ENCODE peak calls at places on chromosomes 2 and 18, in five cellular contexts. One of them, this sample, is unnamed.

GRCh38 chr18:42052137-42052708 is 97.2 kb downstream of the PIK3C3 start:
- DNase-seq in GM23338: peak
- DNase-seq in Panc1: no peak
- DNase-seq in breast epithelium: no peak
- DNase-seq in K562: no peak
- DNase-seq in this sample: no peak

GRCh38 chr2:74843371-74844298 is 9.7 kb downstream of the HK2 start:
- DNase-seq in GM23338: no peak
- DNase-seq in Panc1: no peak
- DNase-seq in breast epithelium: no peak
- DNase-seq in K562: no peak
- DNase-seq in this sample: no peak

GRCh38 chr2:171810409-171810993 is 83.5 kb downstream of the SLC25A12 start:
- DNase-seq in GM23338: no peak
- DNase-seq in Panc1: no peak
- DNase-seq in breast epithelium: no peak
- DNase-seq in K562: no peak
- DNase-seq in this sample: no peak

GRCh38 chr2:133092571-133092970 is 422.6 kb upstream of the LYPD1 start:
- DNase-seq in GM23338: no peak
- DNase-seq in Panc1: no peak
- DNase-seq in breast epithelium: no peak
- DNase-seq in K562: no peak
- DNase-seq in this sample: no peak

GRCh38 chr18:48720655-48721025 is 181.8 kb downstream of the CTIF start:
- DNase-seq in GM23338: no peak
- DNase-seq in Panc1: no peak
- DNase-seq in breast epithelium: no peak
- DNase-seq in K562: no peak
- DNase-seq in this sample: no peak

GRCh38 chr2:36371963-36372391 is 16.4 kb downstream of the CRIM1 start:
- DNase-seq in GM23338: peak
- DNase-seq in Panc1: no peak
- DNase-seq in breast epithelium: no peak
- DNase-seq in K562: no peak
- DNase-seq in this sample: no peak

GRCh38 chr2:227402959-227403358 is 15.2 kb upstream of the SCYGR1 start:
- DNase-seq in GM23338: no peak
- DNase-seq in Panc1: no peak
- DNase-seq in breast epithelium: no peak
- DNase-seq in K562: no peak
- DNase-seq in this sample: no peak

GRCh38 chr2:11833601-11834000 is 87.2 kb downstream of the LPIN1 start:
- DNase-seq in GM23338: no peak
- DNase-seq in Panc1: no peak
- DNase-seq in breast epithelium: no peak
- DNase-seq in K562: no peak
- DNase-seq in this sample: peak

GRCh38 chr2:10400568-10400977 is 47.6 kb downstream of the ODC1 start:
- DNase-seq in GM23338: no peak
- DNase-seq in Panc1: no peak
- DNase-seq in breast epithelium: no peak
- DNase-seq in K562: no peak
- DNase-seq in this sample: no peak

GRCh38 chr2:221671515-221671914 is 99.4 kb upstream of the EPHA4 start:
- DNase-seq in GM23338: no peak
- DNase-seq in Panc1: no peak
- DNase-seq in breast epithelium: no peak
- DNase-seq in K562: no peak
- DNase-seq in this sample: no peak

GRCh38 chr2:237171396-237171795 is 85.7 kb downstream of the COPS8 start:
- DNase-seq in GM23338: peak
- DNase-seq in Panc1: peak
- DNase-seq in breast epithelium: no peak
- DNase-seq in K562: no peak
- DNase-seq in this sample: peak
- TF ChIP-seq POLR2AphosphoS5 in GM23338: no peak
- TF ChIP-seq POLR2AphosphoS5 in Panc1: no peak
- TF ChIP-seq POLR2AphosphoS5 in breast epithelium: peak
- TF ChIP-seq POLR2AphosphoS5 in K562: no peak
- TF ChIP-seq POLR2AphosphoS5 in this sample: no peak

GRCh38 chr2:203708846-203709815 is 2.7 kb downstream of the CD28 start:
- DNase-seq in GM23338: no peak
- DNase-seq in Panc1: no peak
- DNase-seq in breast epithelium: no peak
- DNase-seq in K562: no peak
- DNase-seq in this sample: no peak

GRCh38 chr2:203705184-203705583 is 1.3 kb upstream of the CD28 start:
- DNase-seq in GM23338: no peak
- DNase-seq in Panc1: no peak
- DNase-seq in breast epithelium: no peak
- DNase-seq in K562: no peak
- DNase-seq in this sample: no peak

GRCh38 chr2:203710211-203710610 is 3.8 kb downstream of the CD28 start:
- DNase-seq in GM23338: no peak
- DNase-seq in Panc1: no peak
- DNase-seq in breast epithelium: no peak
- DNase-seq in K562: no peak
- DNase-seq in this sample: no peak

GRCh38 chr2:203707530-203707929 is 1.1 kb downstream of the CD28 start:
- DNase-seq in GM23338: no peak
- DNase-seq in Panc1: no peak
- DNase-seq in breast epithelium: no peak
- DNase-seq in K562: no peak
- DNase-seq in this sample: no peak

DNA sequence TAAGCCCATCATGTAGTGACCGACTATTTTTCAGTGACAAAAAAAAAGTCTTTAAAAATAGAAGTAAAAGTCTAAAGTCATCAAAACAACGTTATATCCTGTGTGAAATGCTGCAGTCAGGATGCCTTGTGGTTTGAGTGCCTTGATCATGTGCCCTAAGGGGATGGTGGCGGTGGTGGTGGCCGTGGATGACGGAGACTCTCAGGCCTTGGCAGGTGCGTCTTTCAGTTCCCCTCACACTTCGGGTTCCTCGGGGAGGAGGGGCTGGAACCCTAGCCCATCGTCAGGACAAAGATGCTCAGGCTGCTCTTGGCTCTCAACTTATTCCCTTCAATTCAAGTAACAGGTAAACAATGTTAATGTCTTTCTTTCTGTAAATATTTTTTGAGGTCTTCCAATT is at the start of gene CD28:
- DNase-seq in GM23338: no peak
- DNase-seq in Panc1: no peak
- DNase-seq in breast epithelium: no peak
- DNase-seq in K562: no peak
- DNase-seq in this sample: no peak
- TF ChIP-seq POLR2AphosphoS5 in GM23338: no peak
- TF ChIP-seq POLR2AphosphoS5 in Panc1: no peak
- TF ChIP-seq POLR2AphosphoS5 in breast epithelium: no peak
- TF ChIP-seq POLR2AphosphoS5 in K562: no peak
- TF ChIP-seq POLR2AphosphoS5 in this sample: no peak

GRCh38 chr2:100800910-100801309 is 19.0 kb upstream of the NPAS2 start:
- DNase-seq in GM23338: no peak
- DNase-seq in Panc1: no peak
- DNase-seq in breast epithelium: no peak
- DNase-seq in K562: no peak
- DNase-seq in this sample: no peak
- TF ChIP-seq POLR2AphosphoS5 in GM23338: no peak
- TF ChIP-seq POLR2AphosphoS5 in Panc1: no peak
- TF ChIP-seq POLR2AphosphoS5 in breast epithelium: no peak
- TF ChIP-seq POLR2AphosphoS5 in K562: no peak
- TF ChIP-seq POLR2AphosphoS5 in this sample: no peak

GRCh38 chr2:30208453-30208852 is 22.9 kb upstream of the LBH start:
- DNase-seq in GM23338: peak
- DNase-seq in Panc1: peak
- DNase-seq in breast epithelium: no peak
- DNase-seq in K562: peak
- DNase-seq in this sample: peak
- TF ChIP-seq POLR2AphosphoS5 in GM23338: no peak
- TF ChIP-seq POLR2AphosphoS5 in Panc1: no peak
- TF ChIP-seq POLR2AphosphoS5 in breast epithelium: no peak
- TF ChIP-seq POLR2AphosphoS5 in K562: no peak
- TF ChIP-seq POLR2AphosphoS5 in this sample: no peak

GRCh38 chr18:36402765-36403396 is 105.4 kb downstream of the FHOD3 start:
- DNase-seq in GM23338: peak
- DNase-seq in Panc1: no peak
- DNase-seq in breast epithelium: no peak
- DNase-seq in K562: no peak
- DNase-seq in this sample: no peak
- TF ChIP-seq POLR2AphosphoS5 in GM23338: no peak
- TF ChIP-seq POLR2AphosphoS5 in Panc1: no peak
- TF ChIP-seq POLR2AphosphoS5 in breast epithelium: no peak
- TF ChIP-seq POLR2AphosphoS5 in K562: no peak
- TF ChIP-seq POLR2AphosphoS5 in this sample: no peak

GRCh38 chr2:47256416-47257087 is 101.4 kb upstream of the STPG4 start:
- DNase-seq in GM23338: no peak
- DNase-seq in Panc1: no peak
- DNase-seq in breast epithelium: no peak
- DNase-seq in K562: no peak
- DNase-seq in this sample: no peak

GRCh38 chr2:47259829-47260228 is 104.7 kb upstream of the STPG4 start:
- DNase-seq in GM23338: no peak
- DNase-seq in Panc1: no peak
- DNase-seq in breast epithelium: no peak
- DNase-seq in K562: no peak
- DNase-seq in this sample: no peak

GRCh38 chr2:47255794-47256193 is 100.7 kb upstream of the STPG4 start:
- DNase-seq in GM23338: no peak
- DNase-seq in Panc1: no peak
- DNase-seq in breast epithelium: no peak
- DNase-seq in K562: no peak
- DNase-seq in this sample: no peak

GRCh38 chr2:47260971-47261370 is 105.9 kb upstream of the STPG4 start:
- DNase-seq in GM23338: no peak
- DNase-seq in Panc1: no peak
- DNase-seq in breast epithelium: no peak
- DNase-seq in K562: no peak
- DNase-seq in this sample: no peak

DNA sequence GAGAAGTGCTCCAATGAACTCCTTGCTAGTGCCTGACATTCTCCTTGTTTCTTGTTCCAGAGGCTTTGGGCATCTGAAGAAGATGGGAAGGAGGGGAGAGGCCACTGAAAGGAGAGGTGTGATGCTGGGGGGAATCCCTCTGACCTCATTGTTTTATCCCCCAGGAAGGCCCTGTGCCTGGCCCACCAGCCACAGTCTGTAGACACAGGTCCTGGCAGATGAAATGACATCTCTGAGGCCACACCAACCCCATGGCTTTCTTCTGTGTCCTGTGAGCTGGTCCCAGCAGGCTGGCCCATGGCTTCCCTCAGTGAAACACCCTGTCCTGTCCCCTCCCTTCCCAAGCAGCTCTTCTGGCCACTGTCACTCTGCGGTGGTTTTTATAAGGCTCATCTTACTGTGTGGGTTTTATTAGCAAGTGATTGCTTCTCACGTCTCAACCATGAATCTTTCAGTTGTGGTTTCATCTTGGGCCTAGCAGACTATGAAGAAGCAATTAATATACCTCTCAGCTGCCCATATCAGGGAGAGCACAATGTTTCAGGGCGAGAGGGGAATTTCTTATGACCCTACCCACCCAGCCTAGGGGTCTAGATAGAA is 102.8 kb upstream of the STPG4 start:
- DNase-seq in GM23338: no peak
- DNase-seq in Panc1: no peak
- DNase-seq in breast epithelium: no peak
- DNase-seq in K562: no peak
- DNase-seq in this sample: no peak
- TF ChIP-seq POLR2AphosphoS5 in GM23338: no peak
- TF ChIP-seq POLR2AphosphoS5 in Panc1: no peak
- TF ChIP-seq POLR2AphosphoS5 in breast epithelium: no peak
- TF ChIP-seq POLR2AphosphoS5 in K562: no peak
- TF ChIP-seq POLR2AphosphoS5 in this sample: no peak

DNA sequence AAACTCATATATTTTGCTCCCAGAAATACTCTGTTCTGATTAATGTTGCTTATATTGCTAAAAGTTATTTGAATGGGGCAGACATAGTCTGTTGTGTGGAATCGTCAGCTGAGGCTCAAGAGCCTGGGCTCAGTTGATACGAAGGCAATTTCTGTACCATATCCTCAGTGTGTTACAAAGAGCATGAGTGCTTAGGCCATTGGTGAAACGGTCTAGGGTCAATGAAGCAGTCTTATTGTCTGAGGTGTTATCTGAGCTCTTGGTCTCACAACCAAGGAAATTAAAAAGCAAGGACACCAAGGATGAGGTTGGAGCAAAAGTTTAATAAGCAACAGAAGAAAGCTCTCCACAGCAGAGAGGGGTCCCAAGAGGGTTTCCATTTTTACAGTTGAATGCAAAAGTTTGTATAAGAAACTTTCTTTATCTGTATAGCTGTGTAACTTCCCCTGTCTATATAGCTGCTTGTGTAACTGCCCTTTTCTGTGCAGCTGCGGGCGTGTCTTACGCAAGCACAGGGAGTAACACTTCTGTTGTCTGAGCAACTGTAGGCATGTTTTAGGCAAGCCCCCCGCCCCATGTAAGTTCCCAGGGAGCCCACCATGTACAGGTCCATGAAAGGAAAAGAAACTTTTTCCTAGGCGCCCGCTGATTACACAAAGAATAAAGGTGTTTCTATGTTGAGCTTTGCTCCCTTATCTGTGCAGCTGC is 40.6 kb upstream of the DSC1 start:
- DNase-seq in GM23338: no peak
- DNase-seq in Panc1: no peak
- DNase-seq in breast epithelium: no peak
- DNase-seq in K562: no peak
- DNase-seq in this sample: no peak
- TF ChIP-seq POLR2AphosphoS5 in GM23338: no peak
- TF ChIP-seq POLR2AphosphoS5 in Panc1: no peak
- TF ChIP-seq POLR2AphosphoS5 in breast epithelium: no peak
- TF ChIP-seq POLR2AphosphoS5 in K562: no peak
- TF ChIP-seq POLR2AphosphoS5 in this sample: no peak

GRCh38 chr2:28626891-28627421 is 124.7 kb upstream of the PPP1CB start:
- DNase-seq in GM23338: no peak
- DNase-seq in Panc1: no peak
- DNase-seq in breast epithelium: no peak
- DNase-seq in K562: no peak
- DNase-seq in this sample: no peak
- TF ChIP-seq POLR2AphosphoS5 in GM23338: no peak
- TF ChIP-seq POLR2AphosphoS5 in Panc1: no peak
- TF ChIP-seq POLR2AphosphoS5 in breast epithelium: peak
- TF ChIP-seq POLR2AphosphoS5 in K562: no peak
- TF ChIP-seq POLR2AphosphoS5 in this sample: no peak

GRCh38 chr2:216661639-216662375 is 28.6 kb downstream of the IGFBP2 start:
- DNase-seq in GM23338: no peak
- DNase-seq in Panc1: no peak
- DNase-seq in breast epithelium: no peak
- DNase-seq in K562: peak
- DNase-seq in this sample: no peak
- TF ChIP-seq POLR2AphosphoS5 in GM23338: no peak
- TF ChIP-seq POLR2AphosphoS5 in Panc1: no peak
- TF ChIP-seq POLR2AphosphoS5 in breast epithelium: no peak
- TF ChIP-seq POLR2AphosphoS5 in K562: no peak
- TF ChIP-seq POLR2AphosphoS5 in this sample: no peak